ENCODE peak calls at places on chromosomes 6 and 20, in five cellular contexts. B is cardiac muscle cell; Y is effector memory CD8-positive, alpha-beta T cell; N is psoas muscle; O is type B pancreatic cell. H is an unnamed sample.
A peak's percentile ranks its signal among the peaks of the same experiment; 100 is the strongest.

GRCh38 chr6:40912158-40912946 is 126.7 kb downstream of the UNC5CL start:
- DNase-seq in Y (no peak), N (peak; percentile 66), O (no peak), B (peak; percentile 38), H (peak; percentile 49)

GRCh38 chr20:50191566-50192363 is 1.1 kb downstream of the CEBPB start:
- DNase-seq in B (peak; percentile 59), Y (peak; percentile 46), N (peak; percentile 76), O (peak; percentile 84), H (peak; percentile 45)

GRCh38 chr6:167079853-167080297 is 43.0 kb upstream of the CCR6 start:
- DNase-seq in O (no peak), N (no peak), Y (peak; percentile 45), B (no peak), H (peak; percentile 60)

GRCh38 chr6:125910518-125910917 is 46.1 kb upstream of the HINT3 start:
- DNase-seq in O (no peak), Y (no peak), N (no peak), B (peak; percentile 42), H (no peak)

GRCh38 chr6:137571854-137572253 is 77.7 kb upstream of the OLIG3 start:
- DNase-seq in O (no peak), B (peak; percentile 24), N (no peak), Y (peak; percentile 65), H (no peak)

GRCh38 chr6:169382735-169383134 is 129.1 kb upstream of the THBS2 start:
- DNase-seq in B (no peak), O (no peak), Y (no peak), N (no peak), H (no peak)

GRCh38 chr6:14066782-14067406 is 50.7 kb upstream of the CD83 start:
- DNase-seq in N (no peak), B (peak; percentile 85), O (no peak), Y (peak; percentile 10), H (peak; percentile 74)

GRCh38 chr6:26240981-26241770 is 123.8 kb upstream of the BTN3A2 start:
- DNase-seq in N (no peak), O (no peak), B (peak; percentile 89), Y (peak; percentile 48), H (no peak)

GRCh38 chr20:33262658-33263065 is 20.4 kb upstream of the BPIFB1 start:
- DNase-seq in O (no peak), B (peak; percentile 81), Y (no peak), N (no peak), H (peak; percentile 89)

GRCh38 chr6:163530406-163530805 is 115.9 kb downstream of the QKI start:
- DNase-seq in N (no peak), B (no peak), Y (no peak), O (no peak), H (no peak)

GRCh38 chr6:130796313-130796905 is 30.8 kb upstream of the SMLR1 start:
- DNase-seq in Y (no peak), B (peak; percentile 84), N (no peak), O (no peak), H (no peak)

GRCh38 chr6:499617-500016 is 108.1 kb downstream of the IRF4 start:
- DNase-seq in O (no peak), B (no peak), N (no peak), Y (no peak), H (no peak)

GRCh38 chr6:152669894-152670293 is 27.8 kb upstream of the MYCT1 start:
- DNase-seq in Y (no peak), O (no peak), B (peak; percentile 60), N (no peak), H (peak; percentile 18)

GRCh38 chr6:100553243-100553642 is 88.5 kb upstream of the SIM1 start:
- DNase-seq in N (no peak), O (no peak), B (no peak), Y (no peak), H (no peak)

GRCh38 chr6:111541720-111542065 is 58.7 kb upstream of the REV3L start:
- DNase-seq in Y (no peak), N (no peak), O (no peak), B (no peak), H (no peak)

GRCh38 chr6:136533487-136533886 is 16.7 kb downstream of the MAP7 start:
- DNase-seq in B (no peak), N (no peak), O (no peak), Y (no peak), H (no peak)

GRCh38 chr6:41655706-41656668 is 17.7 kb downstream of the MDFI start:
- DNase-seq in B (peak; percentile 66), Y (no peak), N (no peak), O (no peak), H (no peak)

GRCh38 chr6:121436966-121437756 is 1.7 kb downstream of the GJA1 start:
- DNase-seq in B (peak; percentile 68), O (peak; percentile 79), Y (no peak), N (peak; percentile 72), H (no peak)

H was measured in Ammon's horn.